ENCODE peak calls at places on chromosomes 11 and 22, in five cellular contexts. W is lower lobe of right lung, H is coronary artery, G is activated B cell treated with CpG ODN at 0.5 μM for 24 hours, Q is adrenal gland. Y is an unnamed sample.

GRCh38 chr11:115085461-115086220 is 407.3 kb downstream of the NXPE2 start:
- DNase-seq in Q (no peak), G (no peak), W (no peak), H (no peak), Y (no peak)

GRCh38 chr11:47514825-47515647 is 37.9 kb downstream of the CELF1 start:
- DNase-seq in Q (peak), H (no peak), G (no peak), W (no peak), Y (no peak)

GRCh38 chr11:68298659-68299516 is 13.5 kb upstream of the LRP5 start:
- DNase-seq in W (no peak), Q (peak), H (no peak), G (no peak), Y (no peak)

GRCh38 chr11:111603633-111604130 is 1.4 kb downstream of the SIK2 start:
- DNase-seq in H (no peak), Q (no peak), W (no peak), G (no peak), Y (no peak)

GRCh38 chr11:30000986-30001385 is 15.8 kb downstream of the KCNA4 start:
- DNase-seq in Q (no peak), G (no peak), W (no peak), H (no peak), Y (no peak)

GRCh38 chr11:18618341-18619025 is 15.7 kb downstream of the SPTY2D1 start:
- DNase-seq in G (no peak), Q (no peak), H (peak), W (no peak), Y (no peak)

GRCh38 chr22:42769574-42770447 is 49.1 kb upstream of the A4GALT start:
- DNase-seq in Q (peak), G (peak), W (peak), H (no peak), Y (no peak)

GRCh38 chr22:16954060-16954403 is 54.0 kb downstream of the GAB4 start:
- DNase-seq in W (no peak), Q (no peak), G (no peak), H (no peak), Y (no peak)

GRCh38 chr11:64095949-64096348 is 60.2 kb downstream of the FLRT1 start:
- DNase-seq in H (no peak), G (no peak), Q (no peak), W (no peak), Y (no peak)

GRCh38 chr11:91946397-91947090 is 278.1 kb upstream of the FAT3 start:
- DNase-seq in H (no peak), Q (no peak), W (no peak), G (no peak), Y (no peak)

GRCh38 chr11:3855808-3856491 is 486 bp downstream of the STIM1 start:
- DNase-seq in Q (peak), G (no peak), H (peak), W (peak), Y (peak)

GRCh38 chr11:18617688-18618340 is 16.3 kb downstream of the SPTY2D1 start:
- DNase-seq in Q (no peak), W (no peak), H (peak), G (no peak), Y (no peak)

GRCh38 chr22:47199949-47200272 is 437.5 kb downstream of the TBC1D22A start:
- DNase-seq in H (no peak), W (no peak), Q (no peak), G (no peak), Y (no peak)

GRCh38 chr11:113877673-113878060 is 2.3 kb upstream of the USP28 start:
- DNase-seq in G (no peak), H (no peak), Q (no peak), W (no peak), Y (no peak)

GRCh38 chr11:82978422-82979099 is 77.0 kb downstream of the DDIAS start:
- DNase-seq in W (no peak), G (no peak), Q (no peak), H (no peak), Y (no peak)

GRCh38 chr22:29633514-29634312 is 30.3 kb downstream of the NF2 start:
- DNase-seq in W (no peak), Q (no peak), H (no peak), G (no peak), Y (no peak)

GRCh38 chr11:28123151-28123571 is 15.0 kb downstream of the METTL15 start:
- DNase-seq in G (no peak), Q (no peak), W (no peak), H (no peak), Y (no peak)

GRCh38 chr11:120233207-120233803 is 6.6 kb upstream of the POU2F3 start:
- DNase-seq in Q (no peak), G (no peak), H (no peak), W (no peak), Y (no peak)
- TF ChIP-seq CTCF in Q (no peak), G (no peak), H (no peak), W (no peak), Y (no peak)

GRCh38 chr22:26768986-26769385 is 111.6 kb downstream of the MIAT start:
- DNase-seq in H (no peak), Q (no peak), G (no peak), W (no peak), Y (no peak)

GRCh38 chr22:26766510-26767350 is 109.3 kb downstream of the MIAT start:
- DNase-seq in H (no peak), G (no peak), W (no peak), Q (no peak), Y (no peak)

GRCh38 chr22:26767351-26767970 is 110.1 kb downstream of the MIAT start:
- DNase-seq in Q (no peak), W (no peak), G (no peak), H (no peak), Y (no peak)

GRCh38 chr22:26762503-26763170 is 105.2 kb downstream of the MIAT start:
- DNase-seq in W (no peak), G (no peak), Q (no peak), H (no peak), Y (no peak)

GRCh38 chr22:26763633-26764295 is 106.4 kb downstream of the MIAT start:
- DNase-seq in W (no peak), Q (no peak), H (no peak), G (no peak), Y (no peak)
- TF ChIP-seq CTCF in W (no peak), Q (no peak), H (no peak), G (no peak), Y (no peak)

DNA sequence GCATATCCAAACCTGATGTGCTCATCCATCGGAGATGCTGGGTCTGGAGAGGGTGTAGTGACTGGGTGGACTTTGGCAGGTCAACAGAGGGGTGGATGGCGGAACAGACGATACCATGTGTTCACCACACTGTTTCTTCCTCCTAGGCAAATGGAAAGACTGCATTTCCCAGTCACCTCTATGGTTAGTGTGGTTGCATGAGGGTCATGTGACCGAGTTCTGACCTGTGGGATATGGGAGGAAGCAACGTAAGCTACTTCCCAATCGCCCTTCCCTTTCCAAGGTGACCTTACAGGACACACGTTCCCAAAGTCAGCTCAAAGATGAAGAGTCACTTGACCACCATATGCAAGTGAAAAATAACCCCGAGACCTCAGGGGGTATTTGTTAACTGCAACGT is 27.7 kb downstream of the TSPAN32 start:
- DNase-seq in Q (no peak), H (no peak), W (no peak), G (no peak), Y (no peak)
- TF ChIP-seq CTCF in Q (no peak), H (no peak), W (no peak), G (no peak), Y (no peak)

DNA sequence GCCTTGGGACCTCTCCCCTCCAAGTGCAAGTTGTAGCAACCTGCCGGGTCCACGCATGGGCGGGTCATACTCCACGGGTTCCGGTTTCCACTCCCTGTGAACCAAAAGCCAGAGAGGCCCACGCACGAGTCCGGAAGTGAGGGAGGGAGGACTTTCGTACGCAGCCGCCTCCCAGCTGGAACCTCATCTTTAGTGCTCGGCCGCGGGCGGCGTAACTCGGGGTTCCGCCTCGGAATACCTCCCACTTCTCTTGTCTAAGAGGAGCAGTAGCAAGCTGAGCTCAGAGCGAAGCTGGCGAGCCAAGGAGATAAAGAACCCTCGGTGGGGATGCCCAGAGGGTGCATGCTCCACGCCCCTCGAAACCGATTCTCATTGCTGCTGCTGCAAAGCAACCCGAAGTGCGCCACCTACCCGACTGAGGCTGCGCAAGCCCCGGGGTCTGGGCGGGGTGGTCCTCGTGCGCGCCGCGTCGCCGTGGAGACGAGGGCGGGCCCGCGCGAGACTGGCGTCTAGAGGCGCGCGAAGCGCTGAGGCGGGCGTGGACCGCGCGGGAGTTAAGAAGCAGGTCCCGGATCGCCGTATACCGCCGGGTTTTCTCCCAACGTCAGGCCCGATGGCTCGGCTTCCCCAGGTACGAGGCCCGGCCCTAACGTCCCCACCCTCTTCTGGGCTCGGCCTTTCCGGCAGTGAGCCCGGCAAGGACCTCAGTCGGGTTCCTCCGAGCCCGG is at the start of gene SFI1:
- DNase-seq in G (peak), W (peak), Q (peak), H (peak), Y (peak)
- TF ChIP-seq CTCF in G (no peak), W (peak), Q (peak), H (no peak), Y (no peak)

DNA sequence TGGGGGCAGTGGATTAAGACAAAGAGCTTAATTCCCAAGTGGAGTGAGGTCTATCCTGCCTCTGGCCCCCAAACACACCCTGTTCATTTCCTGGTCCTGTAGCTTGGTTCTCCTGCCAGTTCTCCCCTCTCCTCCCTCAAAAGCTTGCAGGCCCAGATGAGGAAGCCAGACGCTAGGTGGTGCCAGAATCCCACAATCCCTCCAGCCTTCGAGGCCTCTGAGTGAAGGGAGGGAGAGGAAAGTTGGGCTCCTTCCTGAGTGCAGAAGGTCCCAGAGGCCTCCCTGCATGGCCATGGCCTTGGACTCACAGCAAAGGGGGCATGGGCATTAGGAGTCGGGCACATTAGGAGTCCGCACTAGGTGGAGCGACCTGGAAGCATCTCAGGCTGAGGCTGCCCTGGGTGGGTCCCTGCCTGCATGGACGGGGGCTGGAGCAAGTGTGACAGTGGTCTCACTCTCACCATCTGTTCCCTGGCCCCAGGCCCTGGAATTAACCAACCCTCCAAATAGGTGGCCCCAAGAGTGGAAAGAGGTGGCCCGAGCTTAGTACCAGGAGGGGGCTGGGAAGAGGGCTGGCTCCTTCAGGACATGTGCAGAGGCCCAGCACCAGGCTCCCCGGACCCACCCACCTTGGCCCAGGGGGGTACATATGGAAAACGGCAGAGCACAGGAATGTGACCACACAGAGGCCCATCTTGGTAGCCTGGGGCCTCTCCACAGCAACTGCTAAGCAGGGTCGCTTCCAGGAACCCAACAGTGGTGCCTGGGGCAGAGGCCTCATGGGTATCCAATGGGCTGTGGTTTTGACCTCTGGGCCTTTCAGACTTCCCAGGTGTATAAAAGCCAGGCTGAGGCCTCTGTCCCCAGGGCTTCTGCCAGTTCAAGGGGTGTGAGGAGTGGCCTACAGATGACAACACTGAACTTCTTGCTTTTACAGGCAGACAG is 5.2 kb downstream of the FXYD2 start:
- DNase-seq in Q (peak), H (no peak), G (no peak), W (peak), Y (no peak)
- TF ChIP-seq CTCF in Q (peak), H (no peak), G (no peak), W (peak), Y (peak)

Y was measured in mesothelial cell of epicardium.